ENCODE peak calls at places on chromosomes 7 and 10, in six cellular contexts. One of them, this sample, is unnamed.

GRCh38 chr7:131546583-131547111 is 9.8 kb downstream of the PODXL start:
- DNase-seq in nucleus accumbens: no peak
- DNase-seq in memory B cell: peak
- DNase-seq in SW480: no peak
- DNase-seq in activated CD4-positive, alpha-beta T cell treated with anti-CD3 and anti-CD28 coated beads for 48 hours: peak
- DNase-seq in NCI-H1417: no peak
- DNase-seq in this sample: no peak

GRCh38 chr10:37758074-37758473 is 99.3 kb downstream of the ZNF248 start:
- DNase-seq in nucleus accumbens: no peak
- DNase-seq in memory B cell: no peak
- DNase-seq in activated CD4-positive, alpha-beta T cell treated with anti-CD3 and anti-CD28 coated beads for 48 hours: no peak
- DNase-seq in SW480: no peak
- DNase-seq in NCI-H1417: no peak
- DNase-seq in this sample: peak

GRCh38 chr7:27670676-27671075 is 8.0 kb upstream of the HIBADH start:
- DNase-seq in nucleus accumbens: no peak
- DNase-seq in SW480: no peak
- DNase-seq in memory B cell: no peak
- DNase-seq in NCI-H1417: no peak
- DNase-seq in activated CD4-positive, alpha-beta T cell treated with anti-CD3 and anti-CD28 coated beads for 48 hours: no peak
- DNase-seq in this sample: no peak

GRCh38 chr7:24455813-24456525 is 117.3 kb upstream of the PALS2 start:
- DNase-seq in activated CD4-positive, alpha-beta T cell treated with anti-CD3 and anti-CD28 coated beads for 48 hours: no peak
- DNase-seq in nucleus accumbens: no peak
- DNase-seq in SW480: no peak
- DNase-seq in NCI-H1417: no peak
- DNase-seq in memory B cell: no peak
- DNase-seq in this sample: no peak

GRCh38 chr7:5678295-5679046 is 103.0 kb downstream of the RNF216 start:
- DNase-seq in nucleus accumbens: no peak
- DNase-seq in activated CD4-positive, alpha-beta T cell treated with anti-CD3 and anti-CD28 coated beads for 48 hours: no peak
- DNase-seq in SW480: no peak
- DNase-seq in NCI-H1417: no peak
- DNase-seq in memory B cell: no peak
- DNase-seq in this sample: no peak

GRCh38 chr10:102660891-102661613 is 16.8 kb downstream of the TRIM8 start:
- DNase-seq in memory B cell: no peak
- DNase-seq in NCI-H1417: peak
- DNase-seq in activated CD4-positive, alpha-beta T cell treated with anti-CD3 and anti-CD28 coated beads for 48 hours: peak
- DNase-seq in SW480: peak
- DNase-seq in nucleus accumbens: no peak
- DNase-seq in this sample: no peak

GRCh38 chr7:13257661-13258060 is 570.2 kb downstream of the ARL4A start:
- DNase-seq in NCI-H1417: no peak
- DNase-seq in nucleus accumbens: no peak
- DNase-seq in SW480: no peak
- DNase-seq in memory B cell: no peak
- DNase-seq in activated CD4-positive, alpha-beta T cell treated with anti-CD3 and anti-CD28 coated beads for 48 hours: no peak
- DNase-seq in this sample: no peak

GRCh38 chr10:127976286-127976685 is 69.4 kb downstream of the PTPRE start:
- DNase-seq in SW480: no peak
- DNase-seq in NCI-H1417: no peak
- DNase-seq in memory B cell: no peak
- DNase-seq in activated CD4-positive, alpha-beta T cell treated with anti-CD3 and anti-CD28 coated beads for 48 hours: no peak
- DNase-seq in nucleus accumbens: no peak
- DNase-seq in this sample: no peak

GRCh38 chr7:105487559-105488218 is 34.4 kb downstream of the PUS7 start:
- DNase-seq in SW480: peak
- DNase-seq in memory B cell: peak
- DNase-seq in activated CD4-positive, alpha-beta T cell treated with anti-CD3 and anti-CD28 coated beads for 48 hours: no peak
- DNase-seq in NCI-H1417: peak
- DNase-seq in nucleus accumbens: no peak
- DNase-seq in this sample: no peak

GRCh38 chr7:3879337-3880054 is 578.4 kb downstream of the SDK1 start:
- DNase-seq in SW480: no peak
- DNase-seq in activated CD4-positive, alpha-beta T cell treated with anti-CD3 and anti-CD28 coated beads for 48 hours: no peak
- DNase-seq in NCI-H1417: peak
- DNase-seq in nucleus accumbens: no peak
- DNase-seq in memory B cell: no peak
- DNase-seq in this sample: peak

GRCh38 chr10:6204063-6204340 is 1.3 kb downstream of the PFKFB3 start:
- DNase-seq in memory B cell: peak
- DNase-seq in SW480: no peak
- DNase-seq in NCI-H1417: peak
- DNase-seq in nucleus accumbens: no peak
- DNase-seq in activated CD4-positive, alpha-beta T cell treated with anti-CD3 and anti-CD28 coated beads for 48 hours: peak
- DNase-seq in this sample: no peak

GRCh38 chr7:111292026-111292430 is 201.1 kb downstream of the LRRN3 start:
- DNase-seq in memory B cell: no peak
- DNase-seq in NCI-H1417: peak
- DNase-seq in nucleus accumbens: no peak
- DNase-seq in activated CD4-positive, alpha-beta T cell treated with anti-CD3 and anti-CD28 coated beads for 48 hours: no peak
- DNase-seq in SW480: no peak
- DNase-seq in this sample: no peak

GRCh38 chr7:24500599-24501451 is 72.4 kb upstream of the PALS2 start:
- DNase-seq in NCI-H1417: no peak
- DNase-seq in nucleus accumbens: peak
- DNase-seq in memory B cell: no peak
- DNase-seq in activated CD4-positive, alpha-beta T cell treated with anti-CD3 and anti-CD28 coated beads for 48 hours: no peak
- DNase-seq in SW480: no peak
- DNase-seq in this sample: no peak

GRCh38 chr10:117345143-117345542 is 30.1 kb downstream of the PDZD8 start:
- DNase-seq in NCI-H1417: peak
- DNase-seq in activated CD4-positive, alpha-beta T cell treated with anti-CD3 and anti-CD28 coated beads for 48 hours: no peak
- DNase-seq in nucleus accumbens: no peak
- DNase-seq in SW480: no peak
- DNase-seq in memory B cell: no peak
- DNase-seq in this sample: no peak

GRCh38 chr7:90111-91063 is 102.0 kb upstream of the FAM20C start:
- DNase-seq in NCI-H1417: no peak
- DNase-seq in memory B cell: no peak
- DNase-seq in activated CD4-positive, alpha-beta T cell treated with anti-CD3 and anti-CD28 coated beads for 48 hours: no peak
- DNase-seq in SW480: peak
- DNase-seq in nucleus accumbens: no peak
- DNase-seq in this sample: no peak

GRCh38 chr10:108338146-108338545 is 1173.6 kb upstream of the SORCS1 start:
- DNase-seq in activated CD4-positive, alpha-beta T cell treated with anti-CD3 and anti-CD28 coated beads for 48 hours: no peak
- DNase-seq in NCI-H1417: no peak
- DNase-seq in memory B cell: no peak
- DNase-seq in nucleus accumbens: no peak
- DNase-seq in SW480: no peak
- DNase-seq in this sample: no peak

GRCh38 chr7:134602921-134603394 is 43.7 kb upstream of the BPGM start:
- DNase-seq in nucleus accumbens: no peak
- DNase-seq in SW480: no peak
- DNase-seq in NCI-H1417: peak
- DNase-seq in memory B cell: no peak
- DNase-seq in activated CD4-positive, alpha-beta T cell treated with anti-CD3 and anti-CD28 coated beads for 48 hours: no peak
- DNase-seq in this sample: no peak

GRCh38 chr10:20406607-20407188 is 490.4 kb downstream of the NEBL start:
- DNase-seq in memory B cell: no peak
- DNase-seq in activated CD4-positive, alpha-beta T cell treated with anti-CD3 and anti-CD28 coated beads for 48 hours: no peak
- DNase-seq in SW480: no peak
- DNase-seq in nucleus accumbens: no peak
- DNase-seq in NCI-H1417: no peak
- DNase-seq in this sample: no peak

GRCh38 chr10:104308439-104308903 is 29.8 kb downstream of the ITPRIP start:
- DNase-seq in activated CD4-positive, alpha-beta T cell treated with anti-CD3 and anti-CD28 coated beads for 48 hours: peak
- DNase-seq in NCI-H1417: no peak
- DNase-seq in nucleus accumbens: no peak
- DNase-seq in SW480: peak
- DNase-seq in memory B cell: no peak
- DNase-seq in this sample: no peak

GRCh38 chr7:47482013-47482761 is 99.7 kb downstream of the TNS3 start:
- DNase-seq in NCI-H1417: no peak
- DNase-seq in SW480: peak
- DNase-seq in nucleus accumbens: no peak
- DNase-seq in activated CD4-positive, alpha-beta T cell treated with anti-CD3 and anti-CD28 coated beads for 48 hours: no peak
- DNase-seq in memory B cell: no peak
- DNase-seq in this sample: no peak

GRCh38 chr10:51960494-51960895 is 261.1 kb upstream of the CSTF2T start:
- DNase-seq in NCI-H1417: peak
- DNase-seq in SW480: no peak
- DNase-seq in activated CD4-positive, alpha-beta T cell treated with anti-CD3 and anti-CD28 coated beads for 48 hours: no peak
- DNase-seq in nucleus accumbens: peak
- DNase-seq in memory B cell: no peak
- DNase-seq in this sample: no peak

GRCh38 chr10:67539312-67539711 is 156.7 kb downstream of the CTNNA3 start:
- DNase-seq in activated CD4-positive, alpha-beta T cell treated with anti-CD3 and anti-CD28 coated beads for 48 hours: no peak
- DNase-seq in SW480: no peak
- DNase-seq in nucleus accumbens: no peak
- DNase-seq in NCI-H1417: no peak
- DNase-seq in memory B cell: no peak
- DNase-seq in this sample: no peak

GRCh38 chr10:110207805-110208613 is 604 bp downstream of the MXI1 start:
- DNase-seq in memory B cell: no peak
- DNase-seq in activated CD4-positive, alpha-beta T cell treated with anti-CD3 and anti-CD28 coated beads for 48 hours: peak
- DNase-seq in SW480: peak
- DNase-seq in nucleus accumbens: no peak
- DNase-seq in NCI-H1417: peak
- DNase-seq in this sample: peak

GRCh38 chr7:99639267-99639666 is 22.5 kb downstream of the ZSCAN25 start:
- DNase-seq in NCI-H1417: no peak
- DNase-seq in activated CD4-positive, alpha-beta T cell treated with anti-CD3 and anti-CD28 coated beads for 48 hours: no peak
- DNase-seq in nucleus accumbens: no peak
- DNase-seq in SW480: no peak
- DNase-seq in memory B cell: no peak
- DNase-seq in this sample: no peak

GRCh38 chr7:120272896-120273475 is at the start of gene KCND2:
- DNase-seq in SW480: peak
- DNase-seq in NCI-H1417: peak
- DNase-seq in activated CD4-positive, alpha-beta T cell treated with anti-CD3 and anti-CD28 coated beads for 48 hours: no peak
- DNase-seq in memory B cell: no peak
- DNase-seq in nucleus accumbens: no peak
- DNase-seq in this sample: no peak

GRCh38 chr10:98158576-98158975 is 24.1 kb downstream of the R3HCC1L start:
- DNase-seq in nucleus accumbens: no peak
- DNase-seq in activated CD4-positive, alpha-beta T cell treated with anti-CD3 and anti-CD28 coated beads for 48 hours: no peak
- DNase-seq in SW480: no peak
- DNase-seq in NCI-H1417: no peak
- DNase-seq in memory B cell: no peak
- DNase-seq in this sample: no peak

GRCh38 chr10:132646443-132647097 is 109.0 kb downstream of the INPP5A start:
- DNase-seq in memory B cell: no peak
- DNase-seq in activated CD4-positive, alpha-beta T cell treated with anti-CD3 and anti-CD28 coated beads for 48 hours: no peak
- DNase-seq in NCI-H1417: no peak
- DNase-seq in SW480: no peak
- DNase-seq in nucleus accumbens: no peak
- DNase-seq in this sample: no peak

GRCh38 chr10:104640339-104641149 is 546 bp upstream of the SORCS3 start:
- DNase-seq in SW480: no peak
- DNase-seq in activated CD4-positive, alpha-beta T cell treated with anti-CD3 and anti-CD28 coated beads for 48 hours: peak
- DNase-seq in nucleus accumbens: no peak
- DNase-seq in memory B cell: no peak
- DNase-seq in NCI-H1417: peak
- DNase-seq in this sample: peak

GRCh38 chr10:34297551-34298370 is 517.3 kb downstream of the PARD3 start:
- DNase-seq in activated CD4-positive, alpha-beta T cell treated with anti-CD3 and anti-CD28 coated beads for 48 hours: no peak
- DNase-seq in SW480: peak
- DNase-seq in NCI-H1417: peak
- DNase-seq in memory B cell: no peak
- DNase-seq in nucleus accumbens: no peak
- DNase-seq in this sample: no peak

GRCh38 chr7:81752318-81752714 is 17.5 kb downstream of the HGF start:
- DNase-seq in memory B cell: no peak
- DNase-seq in NCI-H1417: no peak
- DNase-seq in nucleus accumbens: no peak
- DNase-seq in SW480: no peak
- DNase-seq in activated CD4-positive, alpha-beta T cell treated with anti-CD3 and anti-CD28 coated beads for 48 hours: no peak
- DNase-seq in this sample: no peak

GRCh38 chr7:156475666-156476065 is 164.9 kb upstream of the RNF32 start:
- DNase-seq in NCI-H1417: no peak
- DNase-seq in SW480: peak
- DNase-seq in activated CD4-positive, alpha-beta T cell treated with anti-CD3 and anti-CD28 coated beads for 48 hours: no peak
- DNase-seq in nucleus accumbens: no peak
- DNase-seq in memory B cell: no peak
- DNase-seq in this sample: no peak

GRCh38 chr10:81730901-81731300 is 144.1 kb upstream of the NRG3 start:
- DNase-seq in SW480: no peak
- DNase-seq in nucleus accumbens: no peak
- DNase-seq in activated CD4-positive, alpha-beta T cell treated with anti-CD3 and anti-CD28 coated beads for 48 hours: no peak
- DNase-seq in NCI-H1417: no peak
- DNase-seq in memory B cell: no peak
- DNase-seq in this sample: no peak

GRCh38 chr10:58137813-58138212 is 129.9 kb downstream of the IPMK start:
- DNase-seq in memory B cell: no peak
- DNase-seq in SW480: no peak
- DNase-seq in activated CD4-positive, alpha-beta T cell treated with anti-CD3 and anti-CD28 coated beads for 48 hours: no peak
- DNase-seq in NCI-H1417: peak
- DNase-seq in nucleus accumbens: peak
- DNase-seq in this sample: no peak

GRCh38 chr7:17523813-17524741 is 225.6 kb downstream of the AHR start:
- DNase-seq in activated CD4-positive, alpha-beta T cell treated with anti-CD3 and anti-CD28 coated beads for 48 hours: no peak
- DNase-seq in memory B cell: no peak
- DNase-seq in nucleus accumbens: no peak
- DNase-seq in NCI-H1417: no peak
- DNase-seq in SW480: peak
- DNase-seq in this sample: no peak

GRCh38 chr10:79239930-79240713 is 107.1 kb upstream of the PPIF start:
- DNase-seq in activated CD4-positive, alpha-beta T cell treated with anti-CD3 and anti-CD28 coated beads for 48 hours: no peak
- DNase-seq in nucleus accumbens: no peak
- DNase-seq in SW480: no peak
- DNase-seq in memory B cell: no peak
- DNase-seq in NCI-H1417: no peak
- DNase-seq in this sample: no peak

GRCh38 chr10:71771821-71772617 is 1.3 kb downstream of the VSIR start:
- DNase-seq in activated CD4-positive, alpha-beta T cell treated with anti-CD3 and anti-CD28 coated beads for 48 hours: peak
- DNase-seq in NCI-H1417: no peak
- DNase-seq in nucleus accumbens: no peak
- DNase-seq in SW480: peak
- DNase-seq in memory B cell: no peak
- DNase-seq in this sample: no peak

GRCh38 chr7:42074079-42074478 is 162.9 kb downstream of the GLI3 start:
- DNase-seq in NCI-H1417: no peak
- DNase-seq in activated CD4-positive, alpha-beta T cell treated with anti-CD3 and anti-CD28 coated beads for 48 hours: no peak
- DNase-seq in memory B cell: no peak
- DNase-seq in SW480: no peak
- DNase-seq in nucleus accumbens: no peak
- DNase-seq in this sample: no peak

GRCh38 chr7:94656925-94657731 is 1.2 kb upstream of the SGCE start:
- DNase-seq in nucleus accumbens: peak
- DNase-seq in NCI-H1417: peak
- DNase-seq in SW480: no peak
- DNase-seq in memory B cell: peak
- DNase-seq in activated CD4-positive, alpha-beta T cell treated with anti-CD3 and anti-CD28 coated beads for 48 hours: peak
- DNase-seq in this sample: peak